ENCODE peak calls at places on chromosome 12, in four cellular contexts. Z, W, X and L are unnamed samples. For H3K27me3, the result is how much of the 10 kb centered on the place peaks cover.

GRCh38 chr12:120725659-120726509 is at the start of gene ACADS:
- DNase-seq in Z (peak), X (peak), W (peak), L (peak)

GRCh38 chr12:98456583-98457573 is 58.5 kb upstream of the TMPO start:
- DNase-seq in Z (peak), W (no peak), X (no peak), L (peak)

GRCh38 chr12:122860052-122860853 is 25.0 kb downstream of the HIP1R start:
- DNase-seq in W (no peak), X (peak), Z (peak), L (peak)

GRCh38 chr12:52395761-52396434 is 10.2 kb downstream of the KRT82 start:
- DNase-seq in W (no peak), Z (peak), X (no peak), L (peak)

GRCh38 chr12:62876938-62877548 is 57.9 kb downstream of the PPM1H start:
- DNase-seq in X (no peak), W (no peak), Z (no peak), L (no peak)

GRCh38 chr12:96989916-96990315 is 82.9 kb downstream of the NEDD1 start:
- DNase-seq in W (no peak), X (no peak), Z (peak), L (peak)

GRCh38 chr12:121804417-121805111 is 755 bp downstream of the SETD1B start:
- DNase-seq in X (no peak), W (no peak), Z (no peak), L (peak)

GRCh38 chr12:56257071-56257470 is 1.1 kb downstream of the ANKRD52 start:
- DNase-seq in Z (peak), X (no peak), W (no peak), L (no peak)

GRCh38 chr12:52924764-52925716 is 20.2 kb upstream of the KRT8 start:
- DNase-seq in W (no peak), Z (no peak), X (no peak), L (peak)

GRCh38 chr12:49968431-49968830 is 4.3 kb upstream of the AQP6 start:
- DNase-seq in X (no peak), W (no peak), Z (no peak), L (no peak)

GRCh38 chr12:58367041-58367440 is 425.7 kb downstream of the ATP23 start:
- DNase-seq in W (no peak), Z (no peak), X (no peak), L (no peak)

GRCh38 chr12:90020006-90020405 is 311.4 kb upstream of the ATP2B1 start:
- DNase-seq in X (no peak), W (no peak), Z (no peak), L (no peak)

GRCh38 chr12:130142736-130143135 is 19.5 kb upstream of the FZD10 start:
- DNase-seq in Z (no peak), X (no peak), W (no peak), L (no peak)

GRCh38 chr12:54005853-54006699 is 2.7 kb upstream of the HOXC8 start:
- DNase-seq in Z (peak), W (no peak), X (peak), L (peak)

GRCh38 chr12:6613015-6613775 is 6.0 kb upstream of the CHD4 start:
- DNase-seq in X (peak), W (no peak), Z (peak), L (peak)

GRCh38 chr12:21606175-21606574 is 1.5 kb upstream of the GYS2 start:
- DNase-seq in Z (no peak), X (no peak), W (no peak), L (no peak)

GRCh38 chr12:101654442-101654841 is 43.0 kb upstream of the CHPT1 start:
- DNase-seq in Z (no peak), W (no peak), X (no peak), L (no peak)

GRCh38 chr12:75848533-75848932 is 183.0 kb downstream of the PHLDA1 start:
- DNase-seq in Z (no peak), X (no peak), W (no peak), L (no peak)

GRCh38 chr12:70309348-70309747 is 56.7 kb upstream of the KCNMB4 start:
- DNase-seq in W (no peak), Z (no peak), X (no peak), L (no peak)

GRCh38 chr12:76859621-76860020 is 19.2 kb downstream of the CSRP2 start:
- DNase-seq in X (no peak), W (no peak), Z (no peak), L (no peak)

GRCh38 chr12:32089156-32089950 is 17.3 kb upstream of the BICD1 start:
- DNase-seq in W (no peak), Z (no peak), X (no peak), L (no peak)

GRCh38 chr12:15863258-15863835 is 18.8 kb upstream of the STRAP start:
- DNase-seq in Z (peak), X (no peak), W (no peak), L (no peak)

GRCh38 chr12:67952787-67953186 is 36.5 kb upstream of the IFNG-AS1 start:
- DNase-seq in W (no peak), X (no peak), Z (no peak), L (no peak)

GRCh38 chr12:119949145-119949544 is 39.9 kb upstream of the BICDL1 start:
- DNase-seq in X (no peak), W (no peak), Z (no peak), L (no peak)

GRCh38 chr12:64169999-64170398 is 52.1 kb downstream of the KICS2 start:
- DNase-seq in W (no peak), X (no peak), Z (no peak), L (no peak)

GRCh38 chr12:85509081-85509856 is 229.2 kb downstream of the ALX1 start:
- DNase-seq in W (no peak), X (no peak), Z (no peak), L (no peak)

GRCh38 chr12:4586500-4586899 is 24.5 kb downstream of the DYRK4 start:
- DNase-seq in X (peak), W (no peak), Z (no peak), L (no peak)

GRCh38 chr12:4584896-4585295 is 22.9 kb downstream of the DYRK4 start:
- DNase-seq in Z (no peak), W (no peak), X (peak), L (no peak)

GRCh38 chr12:4584281-4584680 is 22.3 kb downstream of the DYRK4 start:
- DNase-seq in X (no peak), Z (peak), W (no peak), L (no peak)

GRCh38 chr12:4588916-4589315 is 26.9 kb downstream of the DYRK4 start:
- DNase-seq in X (no peak), W (no peak), Z (no peak), L (no peak)

DNA sequence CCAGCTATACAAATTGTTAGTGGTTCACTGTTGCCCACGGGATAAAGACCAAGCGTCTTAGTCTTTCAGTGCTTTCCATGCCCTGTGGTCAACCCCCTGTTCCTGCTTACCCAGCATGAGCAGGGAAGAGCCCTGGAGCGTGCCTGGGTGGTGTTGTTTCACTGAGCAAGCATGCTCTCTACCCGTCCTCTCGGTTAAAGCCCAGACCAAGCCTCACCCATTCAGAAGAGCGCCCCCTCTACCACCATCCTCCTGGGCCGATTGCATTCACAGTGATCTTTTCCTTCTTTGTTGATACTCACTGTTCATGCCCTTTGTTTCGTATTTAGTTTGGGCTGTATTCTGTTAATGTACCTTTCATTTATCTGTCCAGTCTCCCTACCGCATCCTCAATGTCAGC is 25.1 kb downstream of the DYRK4 start:
- DNase-seq in X (peak), W (no peak), Z (peak), L (no peak)
- H3K27me3 ChIP-seq in X (under half), W (under half), Z (under half), L (under half)

GRCh38 chr12:1576410-1577240 is 17.8 kb downstream of the FBXL14 start:
- DNase-seq in Z (peak), W (no peak), X (no peak), L (peak)
- H3K27me3 ChIP-seq in Z (under half), W (under half), X (under half), L (under half)

DNA sequence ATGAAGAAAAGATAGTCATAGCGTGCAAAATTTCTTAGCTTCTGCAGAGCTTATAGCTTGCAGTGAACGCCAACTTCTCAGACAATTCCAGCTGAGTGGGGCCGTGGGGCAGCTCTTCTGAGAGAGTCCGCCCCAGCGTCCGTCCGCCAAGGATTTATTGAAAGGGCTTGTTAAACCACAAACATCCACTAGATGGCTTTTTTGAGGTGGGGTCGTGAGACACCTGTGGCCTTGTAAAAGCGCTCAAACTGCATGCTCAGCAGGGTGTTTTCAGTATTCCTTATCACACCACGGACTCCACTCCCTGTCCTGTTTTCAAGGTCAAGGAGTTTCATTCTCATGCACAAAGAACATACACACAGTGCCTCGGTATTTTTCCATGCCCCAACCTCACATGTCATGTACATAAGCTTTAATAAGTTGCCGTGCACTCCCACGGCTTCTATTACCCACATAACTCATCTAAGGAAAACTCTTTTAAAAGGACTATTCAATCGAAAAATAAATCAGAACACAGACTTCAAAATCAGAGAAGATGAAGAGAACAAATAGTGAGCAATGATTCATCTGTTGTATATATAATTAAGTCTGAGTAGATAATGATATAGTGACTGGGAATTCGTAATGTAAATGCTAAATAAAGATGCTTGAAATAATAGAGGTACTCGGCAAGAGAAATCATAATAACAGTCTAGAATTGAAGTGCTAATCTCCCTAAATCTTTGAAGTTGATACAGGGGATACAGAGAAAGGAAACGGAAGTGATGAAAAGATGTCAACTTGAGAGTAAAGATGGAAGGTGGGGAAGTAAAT is 46.7 kb downstream of the WBP11 start:
- DNase-seq in X (no peak), Z (peak), W (no peak), L (peak)
- H3K27me3 ChIP-seq in X (under half), Z (under half), W (under half), L (under half)

GRCh38 chr12:66251049-66251448 is 51.2 kb upstream of the HELB start:
- DNase-seq in Z (no peak), X (no peak), W (no peak), L (no peak)
- H3K27me3 ChIP-seq in Z (under half), X (under half), W (under half), L (under half)

GRCh38 chr12:131386781-131387180 is 324.1 kb upstream of the SFSWAP start:
- DNase-seq in Z (no peak), W (no peak), X (no peak), L (no peak)

GRCh38 chr12:131386167-131386521 is 324.7 kb upstream of the SFSWAP start:
- DNase-seq in W (no peak), X (no peak), Z (no peak), L (no peak)

GRCh38 chr12:131389051-131390013 is 321.6 kb upstream of the SFSWAP start:
- DNase-seq in X (no peak), W (no peak), Z (no peak), L (no peak)

GRCh38 chr12:131388164-131388795 is 322.6 kb upstream of the SFSWAP start:
- DNase-seq in Z (no peak), W (no peak), X (no peak), L (no peak)

GRCh38 chr12:131387281-131388163 is 323.4 kb upstream of the SFSWAP start:
- DNase-seq in X (no peak), Z (no peak), W (no peak), L (no peak)
- H3K27me3 ChIP-seq in X (under half), Z (under half), W (under half), L (under half)

GRCh38 chr12:2958432-2959193 is 584 bp upstream of the TEAD4 start:
- DNase-seq in X (no peak), W (no peak), Z (peak), L (peak)

GRCh38 chr12:2959508-2960431 is 573 bp downstream of the TEAD4 start:
- DNase-seq in Z (peak), X (no peak), W (no peak), L (peak)

GRCh38 chr12:2960432-2960956 is 1.3 kb downstream of the TEAD4 start:
- DNase-seq in X (no peak), Z (no peak), W (no peak), L (no peak)

GRCh38 chr12:2957816-2958431 is 1.3 kb upstream of the TEAD4 start:
- DNase-seq in W (no peak), Z (no peak), X (no peak), L (no peak)

DNA sequence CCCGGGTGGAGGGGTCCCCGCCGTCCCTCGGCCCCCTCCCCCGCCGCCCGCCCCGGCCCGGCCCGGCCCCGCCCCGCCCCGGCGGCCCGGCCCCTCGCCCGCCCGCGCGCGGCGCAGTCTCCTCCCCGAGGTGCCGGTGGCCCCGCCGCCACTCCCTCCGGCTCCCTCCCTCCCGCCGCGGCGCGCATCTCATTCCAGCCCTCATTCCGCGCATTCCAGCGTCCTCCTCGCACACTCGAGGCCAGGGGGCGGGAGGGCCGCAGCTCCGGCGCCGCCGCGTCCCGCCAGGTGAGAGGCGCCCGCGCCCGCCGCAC is at the start of gene TEAD4:
- DNase-seq in Z (peak), W (no peak), X (no peak), L (peak)
- H3K27me3 ChIP-seq in Z (under half), W (under half), X (under half), L (under half)